ENCODE peak calls at places on chromosomes 3 and 15, in four cellular contexts. V is activated T-cell treated with anti-CD3 and anti-CD28 coated beads, Interleukin-2, amount 50 U/mL, for 72 hours; I is NCI-H1105; N is neural progenitor cell. Z is an unnamed sample.

GRCh38 chr3:44411031-44411645 is 66.3 kb downstream of the ZNF445 start:
- DNase-seq in V (no peak), I (no peak), N (no peak), Z (no peak)

GRCh38 chr3:194369522-194370279 is at the start of gene LRRC15:
- DNase-seq in V (no peak), I (no peak), N (peak; percentile 84), Z (no peak)

GRCh38 chr15:63439536-63440264 is 58.1 kb upstream of the CA12 start:
- DNase-seq in V (peak; percentile 36), I (no peak), N (no peak), Z (no peak)

GRCh38 chr3:189158034-189158433 is 13.7 kb upstream of the TPRG1 start:
- DNase-seq in V (no peak), I (no peak), N (no peak), Z (no peak)

GRCh38 chr3:42072930-42073329 is 18.2 kb upstream of the TRAK1 start:
- DNase-seq in V (no peak), I (no peak), N (no peak), Z (no peak)

GRCh38 chr3:197256836-197257444 is 41.5 kb downstream of the DLG1 start:
- DNase-seq in V (peak; percentile 16), I (peak; percentile 43), N (peak; percentile 52), Z (peak; percentile 56)

GRCh38 chr15:93252780-93253179 is 163.8 kb upstream of the RGMA start:
- DNase-seq in V (no peak), I (no peak), N (no peak), Z (no peak)

GRCh38 chr3:154122912-154123559 is 1.8 kb downstream of the ARHGEF26 start:
- DNase-seq in V (no peak), I (peak; percentile 20), N (no peak), Z (no peak)

GRCh38 chr3:186790261-186790981 is 7.0 kb downstream of the EIF4A2 start:
- DNase-seq in V (no peak), I (no peak), N (no peak), Z (no peak)

GRCh38 chr15:63093486-63094205 is 28.0 kb upstream of the LACTB start:
- DNase-seq in V (peak; percentile 77), I (peak; percentile 77), N (peak; percentile 87), Z (peak; percentile 84)

GRCh38 chr3:16357698-16358097 is 92.7 kb downstream of the OXNAD1 start:
- DNase-seq in V (no peak), I (no peak), N (peak; percentile 43), Z (no peak)

GRCh38 chr3:49140080-49140479 is 7.2 kb upstream of the LAMB2 start:
- DNase-seq in V (no peak), I (no peak), N (peak; percentile 34), Z (no peak)

GRCh38 chr3:64103131-64103530 is 79.8 kb upstream of the PSMD6 start:
- DNase-seq in V (no peak), I (no peak), N (no peak), Z (no peak)

GRCh38 chr3:141243295-141243707 is 11.7 kb downstream of the PXYLP1 start:
- DNase-seq in V (peak; percentile 77), I (no peak), N (no peak), Z (peak; percentile 84)

GRCh38 chr3:148532326-148532725 is 165.4 kb upstream of the AGTR1 start:
- DNase-seq in V (no peak), I (no peak), N (no peak), Z (no peak)

GRCh38 chr15:40313531-40314398 is 6.0 kb upstream of the PLCB2 start:
- DNase-seq in V (peak; percentile 29), I (peak; percentile 71), N (no peak), Z (peak; percentile 47)

GRCh38 chr3:186286114-186286513 is 75.9 kb downstream of the DGKG start:
- DNase-seq in V (no peak), I (no peak), N (no peak), Z (no peak)

GRCh38 chr15:52227456-52227855 is 36.3 kb upstream of the GNB5 start:
- DNase-seq in V (peak; percentile 71), I (no peak), N (peak; percentile 82), Z (peak; percentile 86)

GRCh38 chr3:47850062-47850802 is 47.3 kb downstream of the DHX30 start:
- DNase-seq in V (no peak), I (no peak), N (peak; percentile 41), Z (no peak)